ENCODE peak calls at places on chromosome 19, in seven cellular contexts. K is stimulated activated CD4-positive, alpha-beta T cell treated with anti-CD3 and anti-CD28 coated beads, Interleukin-1b, Interleukin-23, amount 100 ng/mL, for 24 hours; G is GM03348; V is HS-5; D is activated CD8-positive, alpha-beta memory T cell treated with anti-CD3 and anti-CD28 coated beads, Interleukin-2, amount 50 U/mL, for 4 hours; Q is COLO829; W is NCI-H510A treated with DMSO at 0.1 percent for 48 hours. X is an unnamed sample.

GRCh38 chr19:16085115-16085514 is 8.8 kb downstream of the TPM4 start:
- DNase-seq in K (no peak), G (no peak), V (no peak), D (no peak), Q (no peak), W (no peak), X (no peak)

GRCh38 chr19:42175952-42176648 is 41.4 kb downstream of the DEDD2 start:
- DNase-seq in K (no peak), G (peak; percentile 58), V (no peak), D (no peak), Q (no peak), W (peak; percentile 50), X (peak; percentile 37)

GRCh38 chr19:55688422-55689218 is 13.6 kb downstream of the EPN1 start:
- DNase-seq in K (no peak), G (no peak), V (no peak), D (no peak), Q (no peak), W (peak; percentile 29), X (no peak)

GRCh38 chr19:6340493-6341201 is 7.2 kb upstream of the ACER1 start:
- DNase-seq in K (no peak), G (no peak), V (no peak), D (no peak), Q (no peak), W (no peak), X (no peak)

GRCh38 chr19:10353793-10354391 is 14.5 kb upstream of the ICAM3 start:
- DNase-seq in K (no peak), G (peak; percentile 49), V (no peak), D (no peak), Q (no peak), W (no peak), X (no peak)

GRCh38 chr19:48954595-48955307 is at the start of gene BAX:
- DNase-seq in K (peak; percentile 83), G (peak; percentile 98), V (peak; percentile 83), D (peak; percentile 89), Q (peak; percentile 94), W (peak; percentile 95), X (peak; percentile 96)

GRCh38 chr19:49930483-49931011 is 1.2 kb upstream of the NUP62 start:
- DNase-seq in K (no peak), G (peak; percentile 33), V (no peak), D (no peak), Q (no peak), W (no peak), X (no peak)

GRCh38 chr19:10831980-10832658 is 3.9 kb downstream of the TMED1 start:
- DNase-seq in K (no peak), G (no peak), V (no peak), D (no peak), Q (no peak), W (no peak), X (no peak)

GRCh38 chr19:677601-678380 is 1.6 kb downstream of the FSTL3 start:
- DNase-seq in K (no peak), G (no peak), V (no peak), D (no peak), Q (no peak), W (no peak), X (no peak)

GRCh38 chr19:4066682-4067395 is at the start of gene ZBTB7A:
- DNase-seq in K (peak; percentile 47), G (peak; percentile 85), V (no peak), D (peak; percentile 82), Q (peak; percentile 67), W (peak; percentile 41), X (peak; percentile 76)

GRCh38 chr19:38100589-38100988 is 123.4 kb downstream of the DPF1 start:
- DNase-seq in K (no peak), G (no peak), V (no peak), D (no peak), Q (no peak), W (no peak), X (no peak)

GRCh38 chr19:7862413-7862951 is 11.7 kb downstream of the PRR36 start:
- DNase-seq in K (peak; percentile 27), G (peak; percentile 75), V (no peak), D (peak; percentile 68), Q (peak; percentile 38), W (no peak), X (peak; percentile 67)

GRCh38 chr19:57152921-57153320 is 7.9 kb upstream of the ZIM3 start:
- DNase-seq in K (no peak), G (no peak), V (no peak), D (no peak), Q (no peak), W (no peak), X (no peak)

GRCh38 chr19:51712461-51713081 is 11.2 kb downstream of the HAS1 start:
- DNase-seq in K (no peak), G (no peak), V (no peak), D (no peak), Q (no peak), W (peak; percentile 16), X (no peak)

GRCh38 chr19:32661318-32661717 is 13.7 kb downstream of the ANKRD27 start:
- DNase-seq in K (no peak), G (no peak), V (no peak), D (no peak), Q (no peak), W (no peak), X (no peak)

GRCh38 chr19:2043269-2043641 is 7.8 kb downstream of the MKNK2 start:
- DNase-seq in K (no peak), G (no peak), V (no peak), D (no peak), Q (no peak), W (no peak), X (no peak)

GRCh38 chr19:14826006-14826405 is 9.0 kb downstream of the OR7A5 start:
- DNase-seq in K (no peak), G (no peak), V (no peak), D (no peak), Q (no peak), W (no peak), X (no peak)

GRCh38 chr19:1070576-1070930 is 3.6 kb downstream of the ARHGAP45 start:
- DNase-seq in K (no peak), G (no peak), V (no peak), D (no peak), Q (no peak), W (no peak), X (no peak)